ENCODE peak calls at places on chromosomes 4 and X, in six cellular contexts. P is HCT116, O is K562, Y is endothelial cell of umbilical vein, Q is GM12878, M is HepG2. V is an unnamed sample.

GRCh38 chr4:139628184-139629012 is 37.2 kb upstream of the MGST2 start:
- DNase-seq in P (no peak), O (no peak), Y (no peak), Q (no peak), M (no peak), V (no peak)

GRCh38 chrX:41909068-41909467 is 14.3 kb downstream of the CASK start:
- DNase-seq in P (no peak), O (no peak), Y (no peak), Q (no peak), M (no peak), V (no peak)

GRCh38 chrX:55778322-55778721 is 60.8 kb downstream of the RRAGB start:
- DNase-seq in P (no peak), O (no peak), Y (no peak), Q (no peak), M (no peak), V (no peak)

GRCh38 chr4:40335508-40335860 is 351 bp downstream of the CHRNA9 start:
- DNase-seq in P (no peak), O (no peak), Y (no peak), Q (no peak), M (no peak), V (no peak)

GRCh38 chr4:76821661-76822060 is 76.3 kb downstream of the SOWAHB start:
- DNase-seq in P (no peak), O (no peak), Y (no peak), Q (no peak), M (no peak), V (no peak)

GRCh38 chr4:86961605-86962295 is 26.9 kb downstream of the AFF1 start:
- DNase-seq in P (no peak), O (peak), Y (no peak), Q (peak), M (no peak), V (no peak)

GRCh38 chr4:110164251-110164650 is 34.2 kb downstream of the ELOVL6 start:
- DNase-seq in P (no peak), O (no peak), Y (no peak), Q (no peak), M (no peak), V (no peak)

GRCh38 chr4:52651993-52652672 is 7.0 kb downstream of the USP46 start:
- DNase-seq in P (no peak), O (no peak), Y (no peak), Q (no peak), M (no peak), V (no peak)

GRCh38 chr4:4289575-4289929 is 402 bp downstream of the LYAR start:
- DNase-seq in P (no peak), O (no peak), Y (no peak), Q (no peak), M (no peak), V (no peak)

GRCh38 chr4:40055873-40056721 is 553 bp upstream of the N4BP2 start:
- DNase-seq in P (no peak), O (peak), Y (peak), Q (no peak), M (peak), V (peak)

GRCh38 chr4:48047896-48048295 is 31.3 kb downstream of the NIPAL1 start:
- DNase-seq in P (no peak), O (no peak), Y (no peak), Q (no peak), M (no peak), V (no peak)

GRCh38 chr4:90586799-90587198 is 459.6 kb downstream of the CCSER1 start:
- DNase-seq in P (no peak), O (no peak), Y (no peak), Q (no peak), M (no peak), V (no peak)

GRCh38 chr4:18882468-18882867 is 860.9 kb upstream of the LCORL start:
- DNase-seq in P (peak), O (no peak), Y (peak), Q (no peak), M (peak), V (no peak)

GRCh38 chr4:4394644-4395043 is 7.7 kb downstream of the NSG1 start:
- DNase-seq in P (no peak), O (no peak), Y (no peak), Q (no peak), M (no peak), V (no peak)

GRCh38 chr4:84503495-84504437 is 4.7 kb upstream of the NKX6-1 start:
- DNase-seq in P (peak), O (peak), Y (peak), Q (no peak), M (peak), V (peak)

GRCh38 chr4:144954224-144954623 is 143.8 kb downstream of the ANAPC10 start:
- DNase-seq in P (no peak), O (no peak), Y (no peak), Q (no peak), M (no peak), V (no peak)

GRCh38 chr4:183211533-183211932 is 108.5 kb downstream of the CLDN22 start:
- DNase-seq in P (no peak), O (no peak), Y (no peak), Q (no peak), M (no peak), V (no peak)

GRCh38 chrX:15988661-15989603 is 134.3 kb upstream of the AP1S2 start:
- DNase-seq in P (no peak), O (no peak), Y (peak), Q (no peak), M (no peak), V (peak)

GRCh38 chr4:112916868-112917267 is 132.6 kb upstream of the ANK2 start:
- DNase-seq in P (no peak), O (no peak), Y (no peak), Q (no peak), M (no peak), V (no peak)

GRCh38 chr4:2243682-2244380 is 1.9 kb upstream of the HAUS3 start:
- DNase-seq in P (no peak), O (no peak), Y (no peak), Q (no peak), M (peak), V (no peak)

GRCh38 chrX:31909850-31910547 is 838.2 kb upstream of the FTHL17 start:
- DNase-seq in P (no peak), O (no peak), Y (no peak), Q (no peak), M (no peak), V (no peak)

GRCh38 chr4:4805805-4806345 is 53.6 kb upstream of the MSX1 start:
- DNase-seq in P (no peak), O (no peak), Y (no peak), Q (no peak), M (no peak), V (no peak)

GRCh38 chrX:155819966-155820491 is 61.1 kb upstream of the VAMP7 start:
- DNase-seq in P (peak), O (peak), Y (peak), Q (peak), M (peak), V (peak)

GRCh38 chr4:40413396-40413795 is 78.3 kb downstream of the CHRNA9 start:
- DNase-seq in P (no peak), O (no peak), Y (no peak), Q (no peak), M (no peak), V (no peak)

GRCh38 chr4:79576480-79576803 is 168.4 kb upstream of the GK2 start:
- DNase-seq in P (no peak), O (no peak), Y (peak), Q (no peak), M (peak), V (peak)

GRCh38 chr4:3343358-3343757 is 50.5 kb downstream of the RGS12 start:
- DNase-seq in P (no peak), O (no peak), Y (no peak), Q (no peak), M (no peak), V (no peak)

GRCh38 chr4:3369781-3370660 is 71.7 kb upstream of the HGFAC start:
- DNase-seq in P (no peak), O (no peak), Y (peak), Q (no peak), M (no peak), V (peak)

GRCh38 chr4:47031011-47031678 is at the start of gene GABRB1:
- DNase-seq in P (no peak), O (peak), Y (peak), Q (no peak), M (no peak), V (no peak)

GRCh38 chr4:184815046-184815877 is 10.5 kb downstream of the ACSL1 start:
- DNase-seq in P (peak), O (peak), Y (peak), Q (peak), M (peak), V (no peak)

GRCh38 chrX:148037020-148037419 is 55.9 kb downstream of the FMR1NB start:
- DNase-seq in P (no peak), O (no peak), Y (no peak), Q (no peak), M (no peak), V (no peak)
- H3K9ac ChIP-seq in P (no peak), O (no peak), Y (no peak), Q (no peak), M (no peak), V (no peak)

GRCh38 chr4:146650034-146650433 is 11.3 kb downstream of the POU4F2 start:
- DNase-seq in P (no peak), O (no peak), Y (no peak), Q (no peak), M (no peak), V (no peak)

GRCh38 chr4:146649232-146649631 is 10.5 kb downstream of the POU4F2 start:
- DNase-seq in P (no peak), O (no peak), Y (no peak), Q (no peak), M (no peak), V (no peak)

GRCh38 chr4:146654648-146654975 is 15.9 kb downstream of the POU4F2 start:
- DNase-seq in P (no peak), O (no peak), Y (peak), Q (no peak), M (no peak), V (no peak)

DNA sequence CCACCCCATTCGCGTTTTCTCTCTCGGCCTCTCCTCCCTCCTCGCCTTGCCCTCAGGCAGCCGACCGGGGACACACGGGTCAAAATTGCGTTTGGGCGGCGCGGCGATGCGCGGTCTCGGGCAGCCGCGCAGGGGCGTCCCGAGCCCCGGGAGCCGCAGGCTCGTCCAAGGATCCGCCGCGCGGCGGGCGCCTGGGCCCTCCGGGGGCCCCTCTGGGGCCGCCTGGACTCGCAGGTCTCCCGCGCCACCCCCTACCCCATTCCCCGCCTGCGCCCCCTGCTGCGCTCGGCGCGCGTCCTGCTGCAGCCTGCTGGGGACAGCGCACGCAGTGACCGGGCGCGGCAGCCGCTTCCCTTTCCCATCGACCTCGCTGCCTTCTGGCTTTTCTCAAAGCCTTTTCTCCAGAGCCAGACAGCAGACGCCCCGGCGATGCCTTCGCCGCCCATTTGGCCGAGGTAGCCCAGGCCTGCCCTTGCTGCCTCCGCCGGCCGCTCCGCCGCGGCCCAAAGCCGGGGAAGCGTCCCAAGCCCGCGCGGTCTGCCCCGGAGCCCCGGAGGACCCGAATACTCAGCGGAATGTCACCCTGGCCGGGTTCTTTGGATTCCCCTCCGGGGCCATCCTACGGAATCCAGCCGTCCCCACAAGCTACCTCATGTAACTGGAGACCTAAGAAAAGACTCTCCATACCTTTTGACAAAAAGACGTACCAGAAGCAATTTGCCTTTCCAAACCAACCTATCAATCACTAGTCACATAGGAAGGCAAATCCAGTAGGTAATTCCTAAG is 16.5 kb downstream of the POU4F2 start:
- DNase-seq in P (no peak), O (no peak), Y (no peak), Q (no peak), M (no peak), V (no peak)
- TF ChIP-seq EZH2 in P (no peak), O (no peak), Y (peak), Q (no peak), M (no peak), V (no peak)

DNA sequence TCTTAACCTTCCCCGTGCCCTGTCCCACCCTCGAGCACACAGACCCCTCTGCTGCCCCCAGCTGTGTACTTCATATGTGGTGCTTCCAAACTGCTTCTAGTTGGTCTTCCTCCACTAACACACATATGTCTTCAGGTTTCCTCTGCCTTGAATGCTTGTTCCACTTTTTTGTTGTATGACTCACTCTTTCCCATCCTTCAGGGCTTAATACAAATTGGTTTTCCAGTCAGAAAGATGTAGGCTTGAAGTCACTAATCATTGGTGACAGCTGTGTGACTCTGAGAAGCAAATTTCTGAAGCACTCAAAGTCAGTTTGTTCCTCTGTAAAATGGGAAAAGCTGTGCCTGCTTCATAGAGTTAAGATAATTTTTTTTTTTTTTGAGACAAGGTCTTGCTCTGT is 30.7 kb downstream of the TRIM2 start:
- DNase-seq in P (peak), O (no peak), Y (peak), Q (no peak), M (no peak), V (no peak)
- TF ChIP-seq POLR2AphosphoS5 in P (no peak), O (no peak), Y (no peak), Q (no peak), M (no peak), V (no peak)

GRCh38 chr4:17595471-17596005 is 18.5 kb downstream of the LAP3 start:
- DNase-seq in P (no peak), O (no peak), Y (no peak), Q (peak), M (no peak), V (no peak)
- H3K9ac ChIP-seq in P (no peak), O (no peak), Y (no peak), Q (no peak), M (no peak), V (no peak)

GRCh38 chr4:85573270-85573669 is 98.3 kb downstream of the ARHGAP24 start:
- DNase-seq in P (no peak), O (no peak), Y (no peak), Q (no peak), M (no peak), V (no peak)

GRCh38 chr4:85569730-85570299 is 94.9 kb downstream of the ARHGAP24 start:
- DNase-seq in P (no peak), O (no peak), Y (no peak), Q (peak), M (no peak), V (no peak)

GRCh38 chr4:85565761-85566480 is 91.0 kb downstream of the ARHGAP24 start:
- DNase-seq in P (no peak), O (no peak), Y (no peak), Q (peak), M (no peak), V (no peak)

GRCh38 chr4:85571008-85571407 is 96.1 kb downstream of the ARHGAP24 start:
- DNase-seq in P (no peak), O (no peak), Y (no peak), Q (no peak), M (no peak), V (no peak)

GRCh38 chr4:85570388-85570787 is 95.4 kb downstream of the ARHGAP24 start:
- DNase-seq in P (no peak), O (no peak), Y (no peak), Q (no peak), M (no peak), V (no peak)
- TF ChIP-seq EZH2 in P (no peak), O (no peak), Y (no peak), Q (no peak), M (no peak), V (no peak)

GRCh38 chr4:102344520-102344954 is 745 bp downstream of the SLC39A8 start:
- DNase-seq in P (peak), O (peak), Y (peak), Q (no peak), M (no peak), V (no peak)
- TF ChIP-seq POLR2AphosphoS5 in P (peak), O (no peak), Y (no peak), Q (peak), M (no peak), V (peak)